ENCODE peak calls at places on chromosome 4, in six cellular contexts. E is iPS DF 6.9, O is AG10803, K is IMR-90, I is kidney epithelial cell, R is fibroblast of the aortic adventitia. T is an unnamed sample.

GRCh38 chr4:100489316-100489715 is 28.5 kb downstream of the EMCN start:
- DNase-seq in E (no peak), O (peak), K (peak), I (no peak), R (peak), T (no peak)

GRCh38 chr4:184111433-184111832 is 106.2 kb downstream of the ENPP6 start:
- DNase-seq in E (no peak), O (no peak), K (no peak), I (no peak), R (no peak), T (no peak)

GRCh38 chr4:4387531-4388311 is 819 bp downstream of the NSG1 start:
- DNase-seq in E (no peak), O (no peak), K (no peak), I (no peak), R (no peak), T (peak)

GRCh38 chr4:47640911-47641310 is 155.8 kb downstream of the ATP10D start:
- DNase-seq in E (no peak), O (peak), K (peak), I (no peak), R (no peak), T (no peak)

GRCh38 chr4:4521069-4521468 is 20.8 kb downstream of the STX18 start:
- DNase-seq in E (no peak), O (no peak), K (no peak), I (no peak), R (peak), T (no peak)

GRCh38 chr4:71380721-71381120 is 41.9 kb downstream of the SLC4A4 start:
- DNase-seq in E (no peak), O (peak), K (peak), I (no peak), R (peak), T (no peak)

GRCh38 chr4:111631157-111631999 is 513.9 kb upstream of the FAM241A start:
- DNase-seq in E (no peak), O (peak), K (peak), I (no peak), R (peak), T (peak)

GRCh38 chr4:83440148-83440814 is 15.3 kb downstream of the HELQ start:
- DNase-seq in E (no peak), O (no peak), K (no peak), I (no peak), R (no peak), T (no peak)

GRCh38 chr4:16158504-16158852 is 67.8 kb downstream of the TAPT1 start:
- DNase-seq in E (no peak), O (no peak), K (no peak), I (no peak), R (no peak), T (no peak)

GRCh38 chr4:56804551-56804950 is 16.9 kb downstream of the SPINK2 start:
- DNase-seq in E (no peak), O (peak), K (peak), I (no peak), R (no peak), T (no peak)

GRCh38 chr4:108045687-108046024 is 56.0 kb downstream of the HADH start:
- DNase-seq in E (no peak), O (peak), K (no peak), I (no peak), R (peak), T (no peak)

GRCh38 chr4:181672751-181673150 is 570.5 kb upstream of the TENM3 start:
- DNase-seq in E (no peak), O (no peak), K (no peak), I (no peak), R (no peak), T (no peak)

GRCh38 chr4:169099775-169100180 is 89.7 kb upstream of the CBR4 start:
- DNase-seq in E (no peak), O (peak), K (peak), I (no peak), R (peak), T (no peak)

GRCh38 chr4:7430965-7431695 is 3.6 kb downstream of the PSAPL1 start:
- DNase-seq in E (no peak), O (no peak), K (no peak), I (no peak), R (no peak), T (no peak)

GRCh38 chr4:24980064-24980690 is 50.6 kb downstream of the LGI2 start:
- DNase-seq in E (peak), O (peak), K (peak), I (no peak), R (peak), T (peak)

GRCh38 chr4:627751-628150 is 2.4 kb downstream of the PDE6B start:
- DNase-seq in E (no peak), O (no peak), K (no peak), I (no peak), R (no peak), T (no peak)

GRCh38 chr4:138897818-138898226 is 117.8 kb upstream of the NOCT start:
- DNase-seq in E (no peak), O (peak), K (peak), I (peak), R (peak), T (peak)

GRCh38 chr4:143346208-143346607 is 9.5 kb downstream of the GAB1 start:
- DNase-seq in E (no peak), O (no peak), K (no peak), I (peak), R (no peak), T (peak)

GRCh38 chr4:28565434-28565833 is 1704.8 kb downstream of the STIM2 start:
- DNase-seq in E (no peak), O (peak), K (no peak), I (no peak), R (peak), T (no peak)

GRCh38 chr4:7424553-7425111 is 10.1 kb downstream of the PSAPL1 start:
- DNase-seq in E (no peak), O (no peak), K (no peak), I (no peak), R (no peak), T (peak)

GRCh38 chr4:76980280-76980679 is 30.7 kb downstream of the SEPTIN11 start:
- DNase-seq in E (no peak), O (no peak), K (no peak), I (no peak), R (no peak), T (no peak)

GRCh38 chr4:152515678-152516077 is 20.2 kb downstream of the FBXW7 start:
- DNase-seq in E (no peak), O (peak), K (peak), I (no peak), R (peak), T (no peak)

GRCh38 chr4:152729466-152729865 is 49.7 kb upstream of the TMEM154 start:
- DNase-seq in E (no peak), O (peak), K (peak), I (no peak), R (peak), T (no peak)

GRCh38 chr4:1762264-1763010 is 30.7 kb upstream of the FGFR3 start:
- DNase-seq in E (no peak), O (no peak), K (no peak), I (no peak), R (no peak), T (no peak)

GRCh38 chr4:1764670-1765069 is 28.4 kb upstream of the FGFR3 start:
- DNase-seq in E (no peak), O (no peak), K (no peak), I (no peak), R (no peak), T (no peak)

GRCh38 chr4:1763070-1763549 is 30.0 kb upstream of the FGFR3 start:
- DNase-seq in E (no peak), O (no peak), K (no peak), I (no peak), R (no peak), T (no peak)

GRCh38 chr4:1765409-1766335 is 27.4 kb upstream of the FGFR3 start:
- DNase-seq in E (no peak), O (no peak), K (no peak), I (no peak), R (no peak), T (peak)

DNA sequence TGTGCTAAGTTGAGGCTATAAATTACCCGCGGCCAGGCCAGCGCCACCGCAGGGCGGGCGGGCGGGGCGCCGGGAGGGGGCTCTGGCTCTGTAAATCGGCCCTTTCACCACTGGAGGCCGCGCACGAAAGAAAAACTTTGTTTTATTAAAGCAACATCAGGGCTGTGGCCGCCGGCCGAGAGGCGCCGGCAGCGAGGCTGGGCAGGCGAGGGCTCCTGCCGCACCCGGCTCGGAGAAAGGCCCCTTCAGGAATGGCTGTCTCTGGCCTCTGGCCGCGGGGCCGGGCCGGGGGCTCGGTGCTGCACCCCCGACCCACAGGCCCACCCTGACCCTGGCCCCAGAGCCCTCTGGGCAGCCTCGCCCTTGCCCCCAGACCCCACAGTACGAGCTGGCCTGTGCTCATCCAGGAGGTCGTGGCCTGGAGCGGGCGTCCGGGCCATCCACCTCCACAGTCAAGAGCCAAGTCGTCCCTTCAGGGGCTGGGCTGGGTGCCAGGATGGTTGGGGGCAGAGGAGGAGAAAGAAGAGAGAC is 29.5 kb upstream of the FGFR3 start:
- DNase-seq in E (no peak), O (peak), K (peak), I (no peak), R (peak), T (no peak)
- H3K4me3 ChIP-seq in E (no peak), O (peak), K (no peak), I (no peak), R (peak), T (no peak)

GRCh38 chr4:103198111-103198765 is at the start of gene CENPE:
- DNase-seq in E (peak), O (peak), K (peak), I (no peak), R (peak), T (peak)

GRCh38 chr4:103201724-103202123 is 3.6 kb upstream of the CENPE start:
- DNase-seq in E (no peak), O (no peak), K (no peak), I (no peak), R (no peak), T (no peak)

GRCh38 chr4:103197765-103198110 is 405 bp downstream of the CENPE start:
- DNase-seq in E (no peak), O (no peak), K (no peak), I (no peak), R (no peak), T (no peak)

GRCh38 chr4:103201254-103201653 is 3.1 kb upstream of the CENPE start:
- DNase-seq in E (no peak), O (no peak), K (no peak), I (no peak), R (no peak), T (no peak)

GRCh38 chr4:103199009-103199408 is 866 bp upstream of the CENPE start:
- DNase-seq in E (no peak), O (no peak), K (no peak), I (no peak), R (no peak), T (no peak)
- H3K4me3 ChIP-seq in E (no peak), O (peak), K (no peak), I (no peak), R (peak), T (peak)

DNA sequence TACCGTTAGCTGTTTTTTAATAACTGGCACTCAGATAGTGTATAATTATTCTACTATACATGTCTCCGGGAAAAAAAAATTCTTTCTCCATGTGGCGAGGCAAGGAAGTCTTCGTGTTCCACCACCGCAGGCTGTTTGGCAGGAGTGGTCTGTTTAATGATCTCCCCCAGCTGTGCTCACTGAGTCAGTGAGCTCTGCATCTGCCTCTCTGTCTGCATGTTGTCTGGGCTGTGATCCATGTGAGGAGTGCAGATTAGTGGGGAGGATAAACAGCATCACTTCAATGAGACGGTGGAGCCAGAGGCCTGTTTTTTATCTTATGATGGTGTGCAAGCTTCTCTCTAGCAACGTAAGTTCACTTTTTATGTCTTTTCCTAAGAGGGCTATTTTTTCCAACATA is 69.8 kb downstream of the RPS3A start:
- DNase-seq in E (no peak), O (peak), K (peak), I (peak), R (peak), T (no peak)
- H3K4me3 ChIP-seq in E (no peak), O (no peak), K (no peak), I (no peak), R (no peak), T (no peak)

GRCh38 chr4:158781963-158782362 is 13.1 kb downstream of the FNIP2 start:
- DNase-seq in E (no peak), O (no peak), K (no peak), I (no peak), R (no peak), T (no peak)

GRCh38 chr4:158783775-158784174 is 14.9 kb downstream of the FNIP2 start:
- DNase-seq in E (no peak), O (peak), K (peak), I (no peak), R (no peak), T (no peak)

GRCh38 chr4:158778712-158779111 is 9.9 kb downstream of the FNIP2 start:
- DNase-seq in E (no peak), O (no peak), K (no peak), I (no peak), R (no peak), T (no peak)

GRCh38 chr4:158786155-158786581 is 17.3 kb downstream of the FNIP2 start:
- DNase-seq in E (no peak), O (peak), K (peak), I (no peak), R (peak), T (no peak)

GRCh38 chr4:158782539-158783360 is 13.9 kb downstream of the FNIP2 start:
- DNase-seq in E (no peak), O (peak), K (peak), I (no peak), R (peak), T (peak)
- H3K4me3 ChIP-seq in E (no peak), O (no peak), K (no peak), I (no peak), R (no peak), T (peak)

GRCh38 chr4:8534129-8534528 is 46.1 kb upstream of the GPR78 start:
- DNase-seq in E (peak), O (peak), K (peak), I (peak), R (peak), T (peak)
- H3K4me3 ChIP-seq in E (no peak), O (no peak), K (no peak), I (no peak), R (peak), T (peak)